ENCODE peak calls at places on chromosomes 3 and 15, in four cellular contexts. I is fibroblast of lung, X is tibial artery, N is astrocyte. Z is an unnamed sample.

GRCh38 chr3:71276531-71276930 is 307.0 kb downstream of the FOXP1 start:
- DNase-seq in I (no peak), X (no peak), N (no peak), Z (no peak)

GRCh38 chr15:82122754-82123400 is 77.1 kb upstream of the MEX3B start:
- DNase-seq in N (peak), I (peak), X (peak), Z (peak)

GRCh38 chr15:66095871-66096710 is 157.5 kb downstream of the MEGF11 start:
- DNase-seq in X (peak), I (no peak), N (no peak), Z (no peak)

GRCh38 chr15:25185156-25185710 is 230.4 kb downstream of the SNRPN start:
- DNase-seq in X (peak), N (no peak), I (no peak), Z (no peak)

GRCh38 chr3:141280690-141281089 is 49.1 kb downstream of the PXYLP1 start:
- DNase-seq in I (no peak), N (no peak), X (no peak), Z (no peak)

GRCh38 chr3:89314454-89314853 is 207.0 kb downstream of the EPHA3 start:
- DNase-seq in N (peak), I (peak), X (no peak), Z (peak)

GRCh38 chr3:69182588-69183299 is 60.3 kb upstream of the LMOD3 start:
- DNase-seq in X (no peak), N (peak), I (peak), Z (peak)

GRCh38 chr3:62084558-62084957 is 288.8 kb downstream of the FEZF2 start:
- DNase-seq in I (peak), N (peak), X (no peak), Z (no peak)

GRCh38 chr15:51168700-51169099 is 74.0 kb upstream of the TNFAIP8L3 start:
- DNase-seq in I (no peak), N (no peak), X (no peak), Z (no peak)

GRCh38 chr3:117706037-117706436 is 996.5 kb downstream of the TUSC7 start:
- DNase-seq in X (no peak), N (peak), I (peak), Z (peak)

GRCh38 chr3:32176989-32177701 is 61.3 kb upstream of the CMTM8 start:
- DNase-seq in I (peak), X (no peak), N (peak), Z (peak)

GRCh38 chr15:69537888-69538287 is 85.3 kb downstream of the RPLP1 start:
- DNase-seq in I (no peak), X (no peak), N (no peak), Z (no peak)

GRCh38 chr15:85689729-85690128 is 105.0 kb downstream of the KLHL25 start:
- DNase-seq in X (no peak), N (peak), I (peak), Z (peak)

GRCh38 chr3:129618901-129619671 is 12.6 kb upstream of the PLXND1 start:
- DNase-seq in I (no peak), N (no peak), X (peak), Z (no peak)

GRCh38 chr3:113231391-113231790 is 20.0 kb downstream of the BOC start:
- DNase-seq in X (no peak), N (peak), I (peak), Z (peak)

GRCh38 chr3:134035836-134036235 is 6.1 kb upstream of the SLCO2A1 start:
- DNase-seq in I (no peak), N (no peak), X (no peak), Z (no peak)

GRCh38 chr3:129315386-129315991 is 36.8 kb downstream of the HMCES start:
- DNase-seq in N (no peak), X (peak), I (peak), Z (peak)

GRCh38 chr3:36796896-36797295 is 32.5 kb upstream of the DCLK3 start:
- DNase-seq in I (peak), X (no peak), N (peak), Z (peak)

GRCh38 chr15:91482799-91483198 is 370.7 kb upstream of the SLCO3A1 start:
- DNase-seq in N (no peak), I (no peak), X (no peak), Z (no peak)

GRCh38 chr15:66651913-66652642 is 50.0 kb upstream of the SMAD6 start:
- DNase-seq in N (no peak), I (no peak), X (no peak), Z (no peak)

GRCh38 chr3:134369861-134370596 is 4.2 kb downstream of the AMOTL2 start:
- DNase-seq in N (no peak), X (peak), I (no peak), Z (no peak)

GRCh38 chr3:102374863-102375637 is 59.8 kb upstream of the ZPLD1 start:
- DNase-seq in N (no peak), I (no peak), X (no peak), Z (no peak)

GRCh38 chr15:77292924-77293558 is 126.9 kb downstream of the PEAK1 start:
- DNase-seq in I (peak), N (peak), X (no peak), Z (no peak)

GRCh38 chr15:29942144-29942543 is 119.9 kb upstream of the TJP1 start:
- DNase-seq in N (no peak), I (no peak), X (no peak), Z (peak)

GRCh38 chr3:31614162-31614921 is 81.6 kb downstream of the STT3B start:
- DNase-seq in N (no peak), X (no peak), I (peak), Z (peak)

GRCh38 chr3:138348950-138349739 is 766 bp downstream of the MRAS start:
- DNase-seq in N (no peak), X (peak), I (peak), Z (peak)

GRCh38 chr3:30081904-30082303 is 524.5 kb upstream of the TGFBR2 start:
- DNase-seq in I (no peak), X (no peak), N (no peak), Z (no peak)

GRCh38 chr15:47331796-47332480 is 385.4 kb upstream of the SEMA6D start:
- DNase-seq in X (no peak), I (peak), N (peak), Z (peak)

GRCh38 chr3:37813403-37813802 is 48.3 kb upstream of the CTDSPL start:
- DNase-seq in N (no peak), X (no peak), I (no peak), Z (no peak)

GRCh38 chr15:51884517-51885236 is 55.2 kb downstream of the TMOD3 start:
- DNase-seq in N (peak), X (no peak), I (peak), Z (no peak)

GRCh38 chr15:63519548-63520178 is 15.3 kb downstream of the USP3 start:
- DNase-seq in X (no peak), N (no peak), I (no peak), Z (no peak)

GRCh38 chr3:2334921-2335320 is 236.3 kb downstream of the CNTN4 start:
- DNase-seq in N (no peak), X (no peak), I (no peak), Z (no peak)

GRCh38 chr3:190585771-190586630 is 72.1 kb downstream of the IL1RAP start:
- DNase-seq in I (peak), X (no peak), N (peak), Z (peak)

GRCh38 chr15:68210821-68211655 is 5.9 kb upstream of the CALML4 start:
- DNase-seq in N (no peak), I (peak), X (peak), Z (peak)

GRCh38 chr3:170307998-170308398 is 49.5 kb upstream of the SKIL start:
- DNase-seq in X (no peak), I (peak), N (peak), Z (no peak)

GRCh38 chr3:89851974-89852621 is 744.7 kb downstream of the EPHA3 start:
- DNase-seq in N (peak), I (peak), X (no peak), Z (peak)

GRCh38 chr3:167909443-167910287 is 174.1 kb downstream of the SERPINI1 start:
- DNase-seq in I (no peak), X (no peak), N (no peak), Z (no peak)

GRCh38 chr15:101543431-101543830 is 53.9 kb upstream of the PCSK6 start:
- DNase-seq in N (no peak), I (no peak), X (no peak), Z (no peak)

GRCh38 chr3:11995061-11995460 is 9.1 kb upstream of the SYN2 start:
- DNase-seq in I (no peak), X (no peak), N (no peak), Z (no peak)
- TF ChIP-seq CTCF in I (no peak), X (no peak), N (no peak), Z (no peak)

GRCh38 chr15:31214158-31214863 is 112.3 kb upstream of the KLF13 start:
- DNase-seq in N (no peak), X (no peak), I (no peak), Z (no peak)
- H3K4me3 ChIP-seq in N (no peak), X (no peak), I (no peak), Z (no peak)

GRCh38 chr15:80620141-80620540 is 75.0 kb upstream of the ABHD17C start:
- DNase-seq in N (no peak), X (no peak), I (no peak), Z (no peak)

GRCh38 chr15:80615783-80616391 is 79.2 kb upstream of the ABHD17C start:
- DNase-seq in N (peak), X (no peak), I (peak), Z (peak)

GRCh38 chr15:80620931-80621330 is 74.2 kb upstream of the ABHD17C start:
- DNase-seq in I (no peak), N (no peak), X (no peak), Z (no peak)

GRCh38 chr15:80618666-80619481 is 76.2 kb upstream of the ABHD17C start:
- DNase-seq in N (no peak), X (no peak), I (no peak), Z (no peak)

DNA sequence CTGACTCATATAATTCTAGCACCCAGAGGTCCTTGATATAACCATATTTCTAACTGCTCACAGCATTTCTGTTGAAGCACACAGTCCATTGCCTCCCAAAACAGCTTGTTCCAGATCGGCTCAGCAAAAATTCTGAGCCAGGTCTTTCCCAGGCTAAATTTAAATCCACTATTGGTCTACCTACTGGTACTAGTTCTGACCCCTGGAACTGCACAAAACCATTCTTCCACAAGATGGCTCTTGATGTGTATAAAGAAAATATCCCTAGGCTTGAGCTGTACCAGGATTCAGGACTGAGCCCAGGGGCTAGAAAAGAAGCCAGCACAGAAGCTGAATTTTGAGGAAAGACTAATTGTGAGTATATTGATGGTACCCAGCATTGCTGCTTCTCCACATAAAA is 75.4 kb upstream of the ABHD17C start:
- DNase-seq in N (no peak), I (no peak), X (no peak), Z (peak)
- TF ChIP-seq CTCF in N (no peak), I (peak), X (peak), Z (peak)

DNA sequence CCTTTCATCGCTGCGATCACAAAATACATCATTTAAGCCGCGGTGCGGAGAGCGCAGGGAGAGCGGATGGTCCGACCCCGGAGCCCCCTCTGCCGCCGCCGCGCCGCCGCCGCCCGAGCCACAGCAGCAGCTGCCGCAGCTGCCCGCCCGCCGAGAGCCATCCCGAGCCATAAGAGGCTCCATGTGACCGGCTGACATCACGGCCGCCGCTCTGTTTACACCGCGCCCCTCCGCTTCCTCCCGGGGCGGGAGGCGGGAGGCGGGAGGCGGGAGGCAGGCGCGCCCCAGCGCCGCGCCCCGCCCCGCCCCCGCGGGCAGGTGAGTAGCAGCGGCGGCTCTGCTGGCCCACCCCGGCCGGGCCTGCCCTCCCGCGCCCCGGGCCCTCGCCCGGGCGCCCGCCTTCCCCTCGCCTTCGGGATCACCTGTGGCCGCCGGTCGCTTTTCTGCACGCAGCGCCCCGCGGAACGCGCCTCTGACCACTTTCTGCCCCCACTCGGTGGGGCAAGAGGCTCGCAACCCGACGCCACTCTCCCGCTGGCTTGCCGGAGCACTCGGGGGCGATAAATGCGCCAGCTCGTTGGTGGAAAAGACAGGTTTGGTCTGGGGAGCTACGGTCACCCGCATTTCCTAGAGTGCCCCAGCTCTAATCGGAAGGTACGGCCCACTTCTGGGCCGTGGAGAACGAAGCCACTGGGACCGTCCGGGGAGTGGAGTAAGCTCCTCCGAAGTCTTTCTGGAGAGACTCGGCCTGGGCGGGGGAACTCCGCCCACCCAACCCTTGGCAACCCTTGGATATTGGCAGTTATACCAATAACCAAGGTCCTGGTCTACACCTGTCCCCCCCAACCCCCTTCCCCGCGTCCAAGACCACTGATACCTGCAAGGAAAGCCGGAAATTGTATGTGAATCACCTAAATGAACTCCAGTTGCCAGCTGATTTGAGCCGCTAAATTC is 113.7 kb upstream of the ICE2 start:
- DNase-seq in N (peak), I (peak), X (peak), Z (peak)
- H3K4me3 ChIP-seq in N (peak), I (peak), X (peak), Z (peak)